ENCODE peak calls at places on chromosomes 6 and 20, in eight cellular contexts. B, A, N, J, X, S, K and H are unnamed samples.

GRCh38 chr6:56953597-56954388 is 1.1 kb upstream of the BEND6 start:
- DNase-seq in J (no peak), A (no peak), X (no peak), K (no peak), B (peak; percentile 18), N (no peak), S (no peak), H (no peak)

GRCh38 chr6:149190228-149190831 is 127.2 kb upstream of the TAB2 start:
- DNase-seq in J (peak; percentile 49), K (no peak), S (no peak), N (no peak), A (no peak), X (no peak), B (no peak), H (no peak)

GRCh38 chr6:158041788-158042187 is 60.1 kb downstream of the SYNJ2 start:
- DNase-seq in K (no peak), B (no peak), J (no peak), X (no peak), S (no peak), A (no peak), N (no peak), H (peak; percentile 53)

GRCh38 chr6:168247456-168248147 is 72.0 kb downstream of the DACT2 start:
- DNase-seq in J (no peak), A (no peak), K (no peak), X (no peak), S (no peak), B (no peak), N (no peak), H (no peak)

GRCh38 chr6:56764081-56764566 is 121.4 kb upstream of the DST start:
- DNase-seq in N (no peak), S (no peak), X (no peak), K (no peak), J (peak; percentile 64), A (no peak), B (no peak), H (no peak)

GRCh38 chr6:91083226-91083625 is 496.4 kb upstream of the MAP3K7 start:
- DNase-seq in X (no peak), N (no peak), B (no peak), K (no peak), S (no peak), A (no peak), J (no peak), H (no peak)

GRCh38 chr6:28742668-28743270 is 181.0 kb downstream of the TRIM27 start:
- DNase-seq in N (no peak), S (no peak), B (peak; percentile 38), X (peak; percentile 11), J (peak; percentile 38), K (no peak), A (no peak), H (no peak)

GRCh38 chr6:134138226-134138975 is 86.0 kb upstream of the SLC2A12 start:
- DNase-seq in K (no peak), B (no peak), S (no peak), J (peak; percentile 16), N (no peak), A (no peak), X (no peak), H (no peak)

GRCh38 chr6:32942555-32942954 is 1.7 kb upstream of the HLA-DMB start:
- DNase-seq in K (no peak), J (no peak), X (no peak), A (no peak), N (no peak), S (no peak), B (no peak), H (no peak)

GRCh38 chr6:130558131-130558530 is 192.3 kb downstream of the TMEM200A start:
- DNase-seq in A (no peak), N (no peak), B (no peak), J (no peak), K (no peak), X (no peak), S (no peak), H (no peak)

GRCh38 chr20:13786143-13786828 is 1.5 kb downstream of the NDUFAF5 start:
- DNase-seq in J (no peak), N (no peak), A (no peak), B (peak; percentile 16), K (no peak), X (no peak), S (no peak), H (no peak)